ENCODE peak calls at places on chromosome 1, in four cellular contexts. K is Peyer's patch, O is head of caudate nucleus, Q is NCI-H2081. B is an unnamed sample.

GRCh38 chr1:228801068-228801467 is 65.8 kb downstream of the RHOU start:
- DNase-seq in K (no peak), O (no peak), Q (no peak), B (no peak)

GRCh38 chr1:97384294-97384952 is 536.4 kb downstream of the DPYD start:
- DNase-seq in K (no peak), O (no peak), Q (no peak), B (no peak)

GRCh38 chr1:198678301-198678836 is 39.5 kb downstream of the PTPRC start:
- DNase-seq in K (peak; percentile 48), O (no peak), Q (no peak), B (no peak)

GRCh38 chr1:89910780-89911179 is 84.1 kb upstream of the ZNF326 start:
- DNase-seq in K (no peak), O (no peak), Q (no peak), B (peak; percentile 99)

GRCh38 chr1:61077676-61078521 is 4.5 kb upstream of the NFIA start:
- DNase-seq in K (peak; percentile 98), O (peak; percentile 92), Q (peak; percentile 99), B (peak; percentile 92)

GRCh38 chr1:115251340-115251748 is 86.7 kb downstream of the NGF start:
- DNase-seq in K (no peak), O (no peak), Q (no peak), B (no peak)

GRCh38 chr1:37999434-38000232 is 5.7 kb downstream of the FHL3 start:
- DNase-seq in K (no peak), O (no peak), Q (no peak), B (no peak)

GRCh38 chr1:185734929-185735666 is 907 bp downstream of the HMCN1 start:
- DNase-seq in K (no peak), O (no peak), Q (no peak), B (no peak)

GRCh38 chr1:164756741-164757140 is 197.8 kb downstream of the PBX1 start:
- DNase-seq in K (no peak), O (no peak), Q (no peak), B (peak; percentile 41)

GRCh38 chr1:161061419-161061818 is 8.3 kb downstream of the ARHGAP30 start:
- DNase-seq in K (no peak), O (no peak), Q (no peak), B (no peak)

GRCh38 chr1:246631426-246631825 is 65.2 kb downstream of the CNST start:
- DNase-seq in K (no peak), O (no peak), Q (no peak), B (no peak)